ENCODE peak calls at places on chromosomes 3 and 15, in six cellular contexts. X, Y, K, J, Z and G are unnamed samples.

GRCh38 chr3:126056681-126057546 is 27.0 kb downstream of the SLC41A3 start:
- DNase-seq in X (no peak), Y (no peak), J (no peak), K (peak; percentile 85), Z (no peak), G (no peak)

GRCh38 chr3:179962617-179963387 is 73.9 kb downstream of the PEX5L start:
- DNase-seq in J (no peak), K (no peak), Y (no peak), X (no peak), Z (no peak), G (no peak)

GRCh38 chr15:31228980-31229826 is 97.4 kb upstream of the KLF13 start:
- DNase-seq in K (peak; percentile 58), J (peak; percentile 91), X (no peak), Z (peak; percentile 29), Y (no peak), G (no peak)

GRCh38 chr3:137763594-137763938 is 549 bp upstream of the SOX14 start:
- DNase-seq in Y (peak; percentile 66), X (no peak), J (no peak), K (no peak), Z (peak; percentile 61), G (no peak)

GRCh38 chr3:125386811-125387210 is 11.7 kb upstream of the ZNF148 start:
- DNase-seq in X (no peak), K (no peak), Z (no peak), Y (no peak), J (no peak), G (no peak)

GRCh38 chr3:159091936-159092335 is 290.1 kb downstream of the MFSD1 start:
- DNase-seq in X (no peak), K (no peak), J (no peak), Z (no peak), Y (no peak), G (no peak)

GRCh38 chr15:60592386-60593339 is 113.7 kb upstream of the ICE2 start:
- DNase-seq in K (peak; percentile 74), Z (peak; percentile 94), X (no peak), Y (peak; percentile 81), J (no peak), G (no peak)

GRCh38 chr3:56800373-56801150 is 1.2 kb downstream of the ARHGEF3 start:
- DNase-seq in K (no peak), Y (no peak), J (no peak), X (no peak), Z (no peak), G (no peak)

GRCh38 chr15:88035381-88035780 is 221.2 kb downstream of the NTRK3 start:
- DNase-seq in Y (no peak), Z (no peak), J (no peak), K (no peak), X (no peak), G (no peak)

GRCh38 chr3:87260270-87260669 is 16.1 kb downstream of the POU1F1 start:
- DNase-seq in Y (peak; percentile 56), X (peak; percentile 44), Z (peak; percentile 87), J (no peak), K (peak; percentile 39), G (peak; percentile 60)

GRCh38 chr15:78038585-78039247 is 38.8 kb downstream of the TBC1D2B start:
- DNase-seq in X (no peak), K (no peak), J (no peak), Y (no peak), Z (no peak), G (no peak)

GRCh38 chr15:40219801-40220200 is 19.1 kb upstream of the PAK6 start:
- DNase-seq in K (no peak), Y (no peak), J (no peak), X (no peak), Z (no peak), G (no peak)

GRCh38 chr3:102129774-102130608 is 280.7 kb downstream of the NFKBIZ start:
- DNase-seq in Z (no peak), X (peak; percentile 7), J (no peak), Y (no peak), K (no peak), G (no peak)
- TF ChIP-seq POLR2AphosphoS5 in Z (no peak), X (no peak), J (no peak), Y (no peak), K (no peak), G (no peak)

DNA sequence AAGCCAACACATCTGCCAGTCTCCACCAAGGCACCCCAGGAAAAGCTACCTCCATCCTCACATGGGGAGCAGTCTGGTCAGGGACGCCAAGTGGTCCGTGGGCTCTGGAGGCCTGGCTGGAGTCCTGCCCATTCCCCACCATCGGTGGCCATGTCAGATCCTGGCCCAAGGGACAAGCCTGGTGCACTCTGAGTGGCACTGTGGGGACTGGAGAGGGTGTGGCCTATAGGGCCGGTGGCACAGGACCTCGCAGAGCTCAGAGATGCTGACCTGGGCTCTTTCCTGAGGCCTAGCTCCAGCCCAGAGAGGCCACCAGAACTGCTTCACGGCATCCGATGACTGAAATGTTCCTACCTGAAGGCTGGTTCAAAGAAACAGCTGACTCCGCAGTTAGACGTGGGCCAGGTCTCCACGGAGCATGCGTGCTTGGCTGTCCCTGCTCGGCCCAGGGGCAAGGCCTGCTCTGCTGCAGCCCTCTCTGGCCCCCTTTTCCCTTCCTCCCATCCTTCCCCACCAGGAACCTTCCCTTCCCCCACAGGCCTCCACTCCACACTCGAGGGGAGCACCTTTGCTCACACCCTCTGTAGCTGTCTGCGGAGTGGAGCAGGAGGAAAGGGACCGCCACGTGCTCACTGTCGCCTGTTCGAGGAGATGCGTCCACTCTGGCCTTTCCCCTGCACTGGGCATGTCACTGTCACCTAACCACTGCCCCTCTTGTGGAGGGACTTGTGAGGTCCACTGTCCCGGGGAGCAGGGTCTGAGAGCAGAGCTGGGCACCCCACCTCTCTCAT is 119.3 kb downstream of the CHSY1 start:
- DNase-seq in K (no peak), X (no peak), Y (no peak), Z (no peak), J (no peak), G (no peak)
- TF ChIP-seq EZH2 in K (no peak), X (no peak), Y (no peak), Z (no peak), J (no peak), G (no peak)

GRCh38 chr15:98505611-98506031 is 142.7 kb upstream of the IGF1R start:
- DNase-seq in J (no peak), Z (no peak), K (no peak), Y (peak; percentile 24), X (no peak), G (no peak)
- TF ChIP-seq POLR2AphosphoS5 in J (no peak), Z (no peak), K (no peak), Y (no peak), X (no peak), G (no peak)

DNA sequence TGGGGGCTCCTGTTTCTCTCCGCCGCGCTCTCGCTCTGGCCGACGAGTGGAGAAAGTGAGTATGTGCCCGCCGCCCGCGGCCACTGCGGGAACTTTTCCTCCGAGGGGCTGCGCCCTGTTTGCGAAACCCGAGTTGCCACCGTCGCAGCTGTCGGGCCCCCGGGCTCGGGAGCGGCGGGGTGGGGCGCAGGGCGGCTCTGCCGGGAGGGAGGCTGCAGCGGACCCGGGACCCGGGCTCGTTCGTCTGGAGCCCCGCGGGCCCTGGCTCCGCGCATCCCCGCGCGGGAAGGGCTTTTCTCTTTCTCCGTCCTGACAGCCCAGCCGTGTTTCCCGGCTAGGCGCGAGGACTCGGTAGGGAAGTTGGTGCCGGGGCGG is 1.3 kb downstream of the IGF1R start:
- DNase-seq in K (no peak), J (no peak), Y (no peak), X (no peak), Z (no peak), G (no peak)
- TF ChIP-seq EZH2 in K (no peak), J (no peak), Y (no peak), X (no peak), Z (no peak), G (no peak)

GRCh38 chr3:37419979-37420378 is 245.6 kb upstream of the LRRFIP2 start:
- DNase-seq in Y (no peak), K (peak; percentile 34), X (no peak), J (no peak), Z (no peak), G (no peak)

GRCh38 chr3:37418357-37418756 is 244.0 kb upstream of the LRRFIP2 start:
- DNase-seq in Y (no peak), J (no peak), X (no peak), Z (no peak), K (no peak), G (no peak)

GRCh38 chr3:37423825-37424224 is 249.4 kb upstream of the LRRFIP2 start:
- DNase-seq in X (no peak), Y (no peak), K (no peak), J (no peak), Z (no peak), G (no peak)
- TF ChIP-seq POLR2AphosphoS5 in X (no peak), Y (no peak), K (no peak), J (no peak), Z (no peak), G (no peak)